ENCODE peak calls at places on chromosome 22, in seven cellular contexts. H is osteoblast, V is IMR-90, A is GM23338, D is H9, O is endothelial cell of umbilical vein, Z is HepG2. Y is an unnamed sample.

GRCh38 chr22:17867160-17867785 is 93.0 kb upstream of the BID start:
- DNase-seq in H (peak; percentile 53), V (no peak), A (no peak), D (no peak), O (no peak), Z (no peak), Y (no peak)

GRCh38 chr22:29260031-29260560 is 7.7 kb downstream of the RHBDD3 start:
- DNase-seq in H (peak; percentile 75), V (no peak), A (no peak), D (no peak), O (no peak), Z (no peak), Y (no peak)

GRCh38 chr22:19756288-19757128 is 4.1 kb upstream of the TBX1 start:
- DNase-seq in H (no peak), V (no peak), A (peak; percentile 73), D (peak; percentile 62), O (peak; percentile 26), Z (peak; percentile 35), Y (peak; percentile 66)

GRCh38 chr22:38313384-38313955 is 3.8 kb downstream of the CSNK1E start:
- DNase-seq in H (peak; percentile 94), V (peak; percentile 96), A (no peak), D (no peak), O (peak; percentile 53), Z (no peak), Y (peak; percentile 73)

GRCh38 chr22:41217553-41218157 is 12.5 kb downstream of the L3MBTL2 start:
- DNase-seq in H (peak; percentile 91), V (peak; percentile 92), A (peak; percentile 59), D (peak; percentile 62), O (peak; percentile 72), Z (no peak), Y (no peak)

GRCh38 chr22:39718206-39718605 is 147.7 kb downstream of the CACNA1I start:
- DNase-seq in H (no peak), V (no peak), A (no peak), D (no peak), O (no peak), Z (no peak), Y (no peak)

GRCh38 chr22:46568102-46568809 is 30.8 kb upstream of the CELSR1 start:
- DNase-seq in H (peak; percentile 74), V (no peak), A (no peak), D (no peak), O (no peak), Z (no peak), Y (no peak)

GRCh38 chr22:26406118-26406517 is 22.9 kb upstream of the ASPHD2 start:
- DNase-seq in H (no peak), V (peak; percentile 66), A (peak; percentile 20), D (no peak), O (no peak), Z (no peak), Y (peak; percentile 19)

GRCh38 chr22:21797444-21798221 is 62.0 kb upstream of the YPEL1 start:
- DNase-seq in H (no peak), V (peak; percentile 31), A (no peak), D (no peak), O (peak; percentile 90), Z (no peak), Y (no peak)

GRCh38 chr22:37561209-37562048 is 1.1 kb downstream of the CDC42EP1 start:
- DNase-seq in H (peak; percentile 99), V (peak; percentile 86), A (peak; percentile 96), D (peak; percentile 89), O (peak; percentile 88), Z (peak; percentile 85), Y (peak; percentile 84)

GRCh38 chr22:20673341-20674195 is 100.3 kb upstream of the SERPIND1 start:
- DNase-seq in H (no peak), V (no peak), A (no peak), D (no peak), O (no peak), Z (no peak), Y (no peak)

GRCh38 chr22:30368420-30368819 is 11.6 kb downstream of the CCDC157 start:
- DNase-seq in H (no peak), V (peak; percentile 5), A (no peak), D (no peak), O (no peak), Z (no peak), Y (no peak)

GRCh38 chr22:29773233-29773632 is 6.1 kb downstream of the UQCR10 start:
- DNase-seq in H (peak; percentile 45), V (peak; percentile 61), A (no peak), D (no peak), O (no peak), Z (no peak), Y (peak; percentile 80)

GRCh38 chr22:26852176-26852575 is 194.8 kb downstream of the MIAT start:
- DNase-seq in H (no peak), V (no peak), A (peak; percentile 89), D (peak; percentile 76), O (no peak), Z (no peak), Y (no peak)

GRCh38 chr22:20567371-20567847 is 60.0 kb downstream of the MED15 start:
- DNase-seq in H (peak; percentile 81), V (peak; percentile 66), A (no peak), D (no peak), O (no peak), Z (no peak), Y (peak; percentile 91)

GRCh38 chr22:41512421-41513194 is 31.7 kb downstream of the POLR3H start:
- DNase-seq in H (peak; percentile 96), V (peak; percentile 70), A (peak; percentile 96), D (peak; percentile 93), O (no peak), Z (peak; percentile 29), Y (peak; percentile 79)

GRCh38 chr22:42697542-42698013 is 23.1 kb downstream of the A4GALT start:
- DNase-seq in H (peak; percentile 98), V (peak; percentile 73), A (no peak), D (no peak), O (peak; percentile 40), Z (peak; percentile 61), Y (peak; percentile 44)

GRCh38 chr22:30855677-30856518 is 112.7 kb downstream of the MORC2 start:
- DNase-seq in H (peak; percentile 75), V (no peak), A (no peak), D (no peak), O (no peak), Z (no peak), Y (no peak)

GRCh38 chr22:24247564-24248344 is 2.9 kb upstream of the GGT5 start:
- DNase-seq in H (peak; percentile 99), V (peak; percentile 95), A (peak; percentile 91), D (peak; percentile 91), O (peak; percentile 81), Z (peak; percentile 66), Y (peak; percentile 79)

GRCh38 chr22:29690481-29690880 is 29.3 kb upstream of the CABP7 start:
- DNase-seq in H (no peak), V (no peak), A (no peak), D (no peak), O (no peak), Z (no peak), Y (no peak)

GRCh38 chr22:31098633-31099110 is 8.7 kb downstream of the SELENOM start:
- DNase-seq in H (peak; percentile 87), V (no peak), A (peak; percentile 94), D (peak; percentile 94), O (no peak), Z (no peak), Y (no peak)

GRCh38 chr22:29478326-29479276 is 1.4 kb upstream of the NEFH start:
- DNase-seq in H (peak; percentile 93), V (no peak), A (peak; percentile 71), D (peak; percentile 55), O (peak; percentile 14), Z (no peak), Y (no peak)

GRCh38 chr22:47795477-47796127 is 1033.2 kb downstream of the TBC1D22A start:
- DNase-seq in H (no peak), V (no peak), A (no peak), D (peak; percentile 43), O (no peak), Z (no peak), Y (no peak)

GRCh38 chr22:30754521-30754920 is 59.8 kb downstream of the OSBP2 start:
- DNase-seq in H (no peak), V (no peak), A (no peak), D (no peak), O (no peak), Z (no peak), Y (no peak)

GRCh38 chr22:47656806-47657205 is 894.4 kb downstream of the TBC1D22A start:
- DNase-seq in H (no peak), V (no peak), A (no peak), D (no peak), O (no peak), Z (no peak), Y (no peak)

GRCh38 chr22:46792061-46792796 is 29.8 kb downstream of the TBC1D22A start:
- DNase-seq in H (no peak), V (no peak), A (no peak), D (no peak), O (peak; percentile 78), Z (no peak), Y (no peak)

GRCh38 chr22:40335358-40335757 is 10.9 kb upstream of the ADSL start:
- DNase-seq in H (no peak), V (no peak), A (no peak), D (no peak), O (no peak), Z (no peak), Y (no peak)

GRCh38 chr22:19510919-19511341 is 13.3 kb downstream of the CLDN5 start:
- DNase-seq in H (no peak), V (no peak), A (no peak), D (no peak), O (no peak), Z (no peak), Y (no peak)

GRCh38 chr22:49535126-49535525 is 292.5 kb downstream of the BRD1 start:
- DNase-seq in H (peak; percentile 26), V (no peak), A (no peak), D (peak; percentile 20), O (no peak), Z (no peak), Y (no peak)
- H4K20me1 ChIP-seq in H (no peaks in the 10 kb centered on the region), V (no peaks in the 10 kb centered on the region), A (no peaks in the 10 kb centered on the region), D (no peaks in the 10 kb centered on the region), O (no peaks in the 10 kb centered on the region), Z (peaks cover 3% of the 10 kb centered on the region), Y (no peaks in the 10 kb centered on the region)

GRCh38 chr22:44750481-44750880 is 1.9 kb upstream of the ARHGAP8 start:
- DNase-seq in H (no peak), V (no peak), A (no peak), D (no peak), O (no peak), Z (no peak), Y (no peak)
- H3K4me1 ChIP-seq in H (peaks cover 7% of the 10 kb centered on the region), V (peaks cover 10% of the 10 kb centered on the region), A (peaks cover 47% of the 10 kb centered on the region), D (peaks cover 10% of the 10 kb centered on the region), O (no peaks in the 10 kb centered on the region), Z (peaks cover 21% of the 10 kb centered on the region), Y (peaks cover 35% of the 10 kb centered on the region)

GRCh38 chr22:45548991-45549736 is 46.5 kb downstream of the FBLN1 start:
- DNase-seq in H (peak; percentile 98), V (peak; percentile 94), A (peak; percentile 49), D (no peak), O (no peak), Z (no peak), Y (peak; percentile 72)
- TF ChIP-seq CTCF in H (peak; percentile 46), V (peak; percentile 74), A (peak; percentile 62), D (peak; percentile 56), O (no peak), Z (peak; percentile 30), Y (peak; percentile 57)

DNA sequence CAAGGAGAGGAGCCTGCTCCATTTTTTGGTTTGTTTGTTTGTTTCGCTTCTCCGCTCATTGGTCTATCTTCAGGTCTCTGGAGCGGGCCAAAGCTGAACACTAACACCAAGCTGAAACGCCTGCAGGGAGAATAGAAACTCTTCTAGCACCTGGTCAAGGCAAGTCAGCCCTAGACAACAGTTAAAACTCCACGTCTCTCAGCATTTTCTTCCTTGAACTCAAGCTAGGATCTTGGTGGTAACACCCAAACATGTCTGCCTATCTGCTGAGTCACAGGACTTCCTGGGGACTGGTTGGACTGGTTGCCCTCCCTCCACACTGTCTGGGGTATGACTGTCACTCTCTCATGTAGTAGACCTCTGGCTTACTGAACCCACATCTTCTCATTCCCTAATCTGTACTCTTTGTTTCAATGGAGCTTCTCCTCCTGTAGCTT is 23.9 kb upstream of the RBFOX2 start:
- DNase-seq in H (peak; percentile 82), V (peak; percentile 57), A (no peak), D (no peak), O (no peak), Z (no peak), Y (peak; percentile 81)
- H4K20me1 ChIP-seq in H (no peaks in the 10 kb centered on the region), V (no peaks in the 10 kb centered on the region), A (no peaks in the 10 kb centered on the region), D (no peaks in the 10 kb centered on the region), O (no peaks in the 10 kb centered on the region), Z (no peaks in the 10 kb centered on the region), Y (no peaks in the 10 kb centered on the region)